ENCODE peak calls at places on chromosome 12, in four cellular contexts. One of them, this sample, is unnamed.

GRCh38 chr12:96448287-96448686 is 41.1 kb upstream of the CFAP54 start:
- DNase-seq in EL: peak; percentile 57
- DNase-seq in NCI-H82: no peak
- DNase-seq in ovary: no peak
- DNase-seq in this sample: no peak

GRCh38 chr12:9745191-9745590 is 12.3 kb upstream of the CLECL1 start:
- DNase-seq in EL: no peak
- DNase-seq in NCI-H82: no peak
- DNase-seq in ovary: no peak
- DNase-seq in this sample: no peak

GRCh38 chr12:55982319-55982936 is 8.6 kb downstream of the RAB5B start:
- DNase-seq in EL: no peak
- DNase-seq in NCI-H82: no peak
- DNase-seq in ovary: no peak
- DNase-seq in this sample: no peak

GRCh38 chr12:98532687-98533304 is 17.4 kb downstream of the TMPO start:
- DNase-seq in EL: peak; percentile 61
- DNase-seq in NCI-H82: peak; percentile 80
- DNase-seq in ovary: no peak
- DNase-seq in this sample: peak; percentile 70

GRCh38 chr12:53423597-53423996 is at the start of gene AMHR2:
- DNase-seq in EL: no peak
- DNase-seq in NCI-H82: peak; percentile 68
- DNase-seq in ovary: peak; percentile 50
- DNase-seq in this sample: no peak

GRCh38 chr12:31807773-31808097 is 78.9 kb upstream of the AMN1 start:
- DNase-seq in EL: no peak
- DNase-seq in NCI-H82: no peak
- DNase-seq in ovary: no peak
- DNase-seq in this sample: no peak

GRCh38 chr12:130016194-130016593 is 112.4 kb upstream of the TMEM132D start:
- DNase-seq in EL: no peak
- DNase-seq in NCI-H82: no peak
- DNase-seq in ovary: no peak
- DNase-seq in this sample: no peak

GRCh38 chr12:108722463-108722862 is 8.9 kb downstream of the CORO1C start:
- DNase-seq in EL: peak; percentile 32
- DNase-seq in NCI-H82: no peak
- DNase-seq in ovary: no peak
- DNase-seq in this sample: no peak

GRCh38 chr12:5554711-5555110 is 122.8 kb downstream of the NTF3 start:
- DNase-seq in EL: peak; percentile 96
- DNase-seq in NCI-H82: no peak
- DNase-seq in ovary: no peak
- DNase-seq in this sample: peak; percentile 15

GRCh38 chr12:6205144-6205539 is 4.9 kb downstream of the CD9 start:
- DNase-seq in EL: no peak
- DNase-seq in NCI-H82: no peak
- DNase-seq in ovary: peak; percentile 67
- DNase-seq in this sample: no peak

GRCh38 chr12:15662303-15662980 is 126.7 kb downstream of the EPS8 start:
- DNase-seq in EL: peak; percentile 88
- DNase-seq in NCI-H82: no peak
- DNase-seq in ovary: no peak
- DNase-seq in this sample: no peak